ENCODE peak calls at places on chromosomes 2 and 18, in eight cellular contexts. B, Z, I, M, C, P, D and V are unnamed samples. For H3K4me1 and H3K27me3, the result is how much of the 10 kb centered on the place peaks cover.

GRCh38 chr18:78352905-78353304 is 626.7 kb upstream of the SALL3 start:
- DNase-seq in P (peak), D (peak), C (no peak), Z (no peak), M (no peak), B (no peak), I (no peak), V (no peak)

GRCh38 chr18:57210101-57210661 is 63.3 kb downstream of the BOD1L2 start:
- DNase-seq in M (no peak), D (peak), C (no peak), I (no peak), Z (peak), B (peak), P (peak), V (peak)

GRCh38 chr2:230869691-230870543 is 5.2 kb downstream of the ITM2C start:
- DNase-seq in C (no peak), P (no peak), M (no peak), I (no peak), Z (no peak), D (no peak), B (no peak), V (no peak)

GRCh38 chr2:112794131-112794733 is 9.9 kb upstream of the IL1A start:
- DNase-seq in Z (peak), I (peak), M (peak), P (no peak), B (no peak), C (no peak), D (no peak), V (no peak)

GRCh38 chr2:47534179-47534919 is 131.4 kb downstream of the MSH2 start:
- DNase-seq in D (no peak), Z (no peak), C (no peak), I (no peak), P (no peak), B (no peak), M (no peak), V (no peak)

GRCh38 chr2:240584486-240585031 is 2.0 kb upstream of the CAPN10 start:
- DNase-seq in M (no peak), I (peak), P (no peak), D (peak), C (peak), B (no peak), Z (peak), V (no peak)

GRCh38 chr18:26909599-26910290 is 44.2 kb upstream of the AQP4 start:
- DNase-seq in P (no peak), M (no peak), Z (no peak), D (no peak), B (no peak), C (no peak), I (no peak), V (no peak)

GRCh38 chr2:17506736-17507616 is 11.3 kb downstream of the RAD51AP2 start:
- DNase-seq in P (no peak), I (no peak), Z (no peak), C (no peak), M (no peak), D (no peak), B (no peak), V (no peak)

GRCh38 chr2:172938713-172939375 is 136.8 kb upstream of the MAP3K20 start:
- DNase-seq in M (no peak), D (no peak), B (no peak), P (no peak), Z (no peak), C (no peak), I (no peak), V (no peak)

GRCh38 chr2:62586981-62587380 is 81.0 kb upstream of the TMEM17 start:
- DNase-seq in I (no peak), B (no peak), M (no peak), C (no peak), D (no peak), Z (no peak), P (no peak), V (no peak)

GRCh38 chr18:61475931-61476330 is 142.7 kb downstream of the CDH20 start:
- DNase-seq in Z (no peak), B (no peak), I (no peak), C (no peak), M (no peak), D (no peak), P (no peak), V (no peak)

GRCh38 chr2:181041661-181042060 is 61.3 kb downstream of the UBE2E3 start:
- DNase-seq in C (no peak), P (no peak), M (no peak), D (no peak), I (no peak), Z (no peak), B (no peak), V (no peak)

GRCh38 chr18:23662309-23663263 is at the start of gene ANKRD29:
- DNase-seq in Z (peak), I (peak), B (no peak), C (peak), D (peak), M (no peak), P (peak), V (no peak)

GRCh38 chr2:233807966-233808892 is 30.1 kb downstream of the MROH2A start:
- DNase-seq in I (peak), C (peak), P (no peak), Z (peak), D (no peak), B (no peak), M (peak), V (no peak)

GRCh38 chr2:200171761-200172482 is 134.6 kb upstream of the SPATS2L start:
- DNase-seq in B (no peak), P (no peak), Z (no peak), I (no peak), C (no peak), M (no peak), D (no peak), V (peak)

GRCh38 chr2:191451116-191451515 is 205.9 kb downstream of the MYO1B start:
- DNase-seq in D (no peak), B (no peak), M (no peak), Z (no peak), P (no peak), I (no peak), C (no peak), V (no peak)

GRCh38 chr2:20141056-20141762 is 83.7 kb downstream of the SDC1 start:
- DNase-seq in C (no peak), D (no peak), I (peak), P (no peak), M (peak), Z (peak), B (peak), V (no peak)

GRCh38 chr2:46871976-46872381 is 43.6 kb downstream of the MCFD2 start:
- DNase-seq in M (no peak), I (peak), D (no peak), P (no peak), Z (no peak), C (no peak), B (no peak), V (no peak)

GRCh38 chr2:168732506-168732905 is 69.9 kb upstream of the NOSTRIN start:
- DNase-seq in Z (no peak), D (no peak), C (no peak), M (no peak), I (no peak), B (no peak), P (no peak), V (no peak)

GRCh38 chr2:231037731-231038482 is 584 bp downstream of the C2orf72 start:
- DNase-seq in Z (peak), B (no peak), M (no peak), C (no peak), D (peak), I (no peak), P (peak), V (no peak)

GRCh38 chr18:59660976-59661743 is 36.1 kb downstream of the CCBE1 start:
- DNase-seq in P (no peak), C (no peak), I (no peak), M (no peak), B (no peak), D (no peak), Z (no peak), V (no peak)

GRCh38 chr18:45935591-45936335 is 31.4 kb downstream of the EPG5 start:
- DNase-seq in M (no peak), Z (no peak), I (no peak), P (no peak), C (no peak), D (no peak), B (no peak), V (peak)

GRCh38 chr2:21667638-21668037 is 543.9 kb downstream of the TDRD15 start:
- DNase-seq in C (no peak), M (no peak), B (no peak), D (no peak), Z (no peak), P (no peak), I (no peak), V (peak)
- TF ChIP-seq CTCF in C (no peak), M (no peak), B (no peak), D (no peak), Z (no peak), P (no peak), I (no peak), V (no peak)

GRCh38 chr2:30109856-30110255 is 37.0 kb upstream of the YPEL5 start:
- DNase-seq in B (no peak), D (no peak), M (no peak), Z (no peak), P (no peak), C (no peak), I (no peak), V (peak)

GRCh38 chr2:30108851-30109250 is 38.0 kb upstream of the YPEL5 start:
- DNase-seq in I (no peak), D (no peak), P (no peak), Z (no peak), C (no peak), M (no peak), B (no peak), V (peak)

GRCh38 chr2:30113617-30114293 is 33.1 kb upstream of the YPEL5 start:
- DNase-seq in C (no peak), Z (no peak), I (no peak), B (no peak), P (no peak), M (no peak), D (no peak), V (no peak)

GRCh38 chr2:30108192-30108591 is 38.6 kb upstream of the YPEL5 start:
- DNase-seq in D (no peak), C (no peak), I (no peak), Z (no peak), P (no peak), B (no peak), M (no peak), V (peak)

DNA sequence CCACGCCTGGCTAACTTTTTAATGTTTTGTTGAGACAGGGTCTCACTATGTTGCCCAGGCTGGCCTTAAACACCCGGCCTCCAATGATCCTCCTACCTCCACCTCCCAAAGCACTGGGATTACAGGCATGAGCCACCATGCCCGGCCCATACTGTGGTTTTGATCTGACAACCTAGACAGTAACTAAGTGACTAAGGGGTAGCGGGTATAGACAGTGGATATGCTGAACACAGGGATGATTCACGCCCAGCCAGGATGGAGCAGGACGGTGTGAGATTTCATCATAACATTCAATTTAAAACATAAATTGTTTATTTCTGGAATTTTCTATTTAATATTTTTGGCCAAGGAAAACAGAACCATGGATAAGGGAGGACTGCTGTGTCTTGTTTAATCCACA is 36.0 kb upstream of the YPEL5 start:
- DNase-seq in B (no peak), C (no peak), M (no peak), D (no peak), P (no peak), Z (no peak), I (no peak), V (peak)
- H3K4me1 ChIP-seq in B (under half), C (under half), M (under half), D (under half), P (under half), Z (under half), I (under half), V (under half)

DNA sequence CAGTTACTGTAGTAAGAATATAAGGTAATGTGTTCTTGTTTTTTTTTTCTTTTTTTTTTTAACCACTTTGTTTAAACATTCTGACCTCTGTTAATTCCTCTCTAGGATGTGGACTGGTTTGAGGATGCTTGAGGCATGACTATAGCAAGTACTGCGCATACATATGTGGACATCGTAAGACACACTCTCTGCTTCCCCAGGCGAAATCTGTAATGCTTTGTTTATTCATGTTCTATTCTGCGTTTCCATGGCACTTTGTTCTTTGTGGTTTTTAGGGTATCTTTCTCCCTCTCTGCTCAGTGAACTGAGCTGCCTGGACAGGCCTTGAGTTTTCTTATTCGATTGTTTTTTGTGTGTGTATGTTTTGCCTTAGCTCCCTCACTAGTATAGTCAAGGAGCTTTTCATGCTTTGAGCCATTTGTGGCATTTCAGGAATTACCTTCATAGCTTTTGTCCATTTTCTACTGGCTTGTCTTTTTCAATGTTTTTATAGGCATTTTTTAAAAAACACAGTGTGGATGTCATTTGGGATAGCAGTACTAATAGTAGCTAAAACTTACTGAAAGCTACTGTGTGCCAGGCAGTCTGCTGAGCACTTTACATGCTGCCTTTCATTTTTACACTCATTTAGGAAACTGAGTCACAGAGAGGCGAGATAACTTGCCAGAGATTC is 1.9 kb upstream of the SH3BP4 start:
- DNase-seq in P (no peak), C (no peak), I (no peak), D (no peak), Z (no peak), B (no peak), M (no peak), V (no peak)
- H3K27me3 ChIP-seq in P (under half), C (half or more), I (under half), D (under half), Z (under half), B (under half), M (under half), V (under half)

GRCh38 chr2:149800624-149801220 is 213.1 kb upstream of the MMADHC start:
- DNase-seq in Z (no peak), M (no peak), P (no peak), B (no peak), I (no peak), C (no peak), D (peak), V (no peak)

GRCh38 chr2:149797030-149797429 is 209.5 kb upstream of the MMADHC start:
- DNase-seq in C (no peak), I (no peak), Z (no peak), P (no peak), D (no peak), M (no peak), B (no peak), V (no peak)

DNA sequence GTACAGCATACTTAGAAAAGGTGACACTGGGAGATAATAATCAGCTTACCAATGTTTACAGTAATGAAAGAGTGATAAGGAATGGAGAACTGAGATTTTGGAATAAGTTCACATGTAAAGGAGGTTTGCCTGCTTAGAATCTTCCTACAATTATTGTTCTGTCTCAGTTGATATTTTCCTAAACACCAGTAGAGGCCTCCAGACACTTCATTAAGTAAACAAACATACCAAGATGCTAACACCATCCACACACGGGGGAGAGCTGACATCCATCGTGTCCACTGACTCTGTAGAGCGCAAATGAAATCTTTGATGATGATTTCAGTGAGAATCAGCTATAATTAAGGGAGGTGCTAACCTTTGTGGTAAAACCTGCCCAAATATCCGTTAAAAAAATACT is 211.7 kb upstream of the MMADHC start:
- DNase-seq in I (no peak), D (peak), B (no peak), C (no peak), P (no peak), M (no peak), Z (no peak), V (no peak)
- TF ChIP-seq CTCF in I (peak), D (peak), B (peak), C (peak), P (peak), M (peak), Z (peak), V (peak)

GRCh38 chr2:241869087-241869961 is at the start of gene RTP5:
- DNase-seq in B (no peak), D (no peak), M (no peak), P (no peak), I (no peak), Z (no peak), C (no peak), V (no peak)

GRCh38 chr2:241870611-241871537 is 1.3 kb downstream of the RTP5 start:
- DNase-seq in B (no peak), P (no peak), M (no peak), Z (no peak), D (no peak), C (peak), I (no peak), V (no peak)

GRCh38 chr2:241871538-241872312 is 2.2 kb downstream of the RTP5 start:
- DNase-seq in M (no peak), D (no peak), P (no peak), I (no peak), B (no peak), Z (no peak), C (no peak), V (no peak)

GRCh38 chr2:241868661-241869081 is 858 bp upstream of the RTP5 start:
- DNase-seq in M (no peak), D (no peak), P (no peak), Z (no peak), C (no peak), B (no peak), I (no peak), V (no peak)

GRCh38 chr2:241870081-241870541 is 582 bp downstream of the RTP5 start:
- DNase-seq in I (no peak), D (no peak), B (no peak), Z (no peak), P (no peak), M (no peak), C (no peak), V (no peak)
- H3K4me1 ChIP-seq in I (under half), D (under half), B (under half), Z (under half), P (under half), M (under half), C (half or more), V (under half)